ENCODE peak calls at places on chromosomes 7 and 10, in five cellular contexts. S, Y, N, D and O are unnamed samples.

GRCh38 chr10:132669208-132669861 is 116.6 kb downstream of the NKX6-2 start:
- DNase-seq in N (no peak), Y (no peak), S (no peak), D (peak; percentile 74), O (no peak)

GRCh38 chr10:122658356-122659049 is 41.1 kb downstream of the C10orf120 start:
- DNase-seq in Y (no peak), S (no peak), D (no peak), N (no peak), O (no peak)

GRCh38 chr10:132518572-132519381 is 18.8 kb upstream of the INPP5A start:
- DNase-seq in S (no peak), Y (no peak), N (peak; percentile 87), D (peak; percentile 87), O (no peak)

GRCh38 chr7:131015131-131015954 is 281.3 kb upstream of the KLF14 start:
- DNase-seq in D (no peak), N (no peak), Y (peak; percentile 72), S (no peak), O (no peak)

GRCh38 chr10:17340144-17340829 is 112.2 kb downstream of the VIM start:
- DNase-seq in Y (no peak), S (no peak), D (no peak), N (no peak), O (no peak)

GRCh38 chr7:90736968-90737939 is 141.1 kb downstream of the CDK14 start:
- DNase-seq in Y (no peak), D (no peak), N (peak; percentile 16), S (no peak), O (no peak)

GRCh38 chr10:71390435-71390820 is 6.3 kb upstream of the CDH23 start:
- DNase-seq in N (no peak), Y (no peak), S (no peak), D (no peak), O (no peak)

GRCh38 chr10:61866700-61867368 is 34.7 kb upstream of the ARID5B start:
- DNase-seq in S (no peak), Y (no peak), N (no peak), D (no peak), O (no peak)

GRCh38 chr10:81514811-81515210 is 360.2 kb upstream of the NRG3 start:
- DNase-seq in S (no peak), Y (no peak), D (no peak), N (no peak), O (no peak)

GRCh38 chr7:50769160-50769484 is 13.6 kb downstream of the GRB10 start:
- DNase-seq in Y (no peak), S (no peak), N (no peak), D (no peak), O (no peak)

GRCh38 chr10:54063514-54063913 is 737.5 kb downstream of the PCDH15 start:
- DNase-seq in N (no peak), S (no peak), Y (no peak), D (no peak), O (no peak)

GRCh38 chr10:30931094-30931493 is 100.6 kb downstream of the ZNF438 start:
- DNase-seq in D (no peak), Y (no peak), S (no peak), N (no peak), O (no peak)

GRCh38 chr10:65751218-65751617 is 1174.6 kb upstream of the LRRTM3 start:
- DNase-seq in D (no peak), Y (no peak), N (no peak), S (no peak), O (no peak)

GRCh38 chr7:150910996-150911422 is 58.7 kb downstream of the AOC1 start:
- DNase-seq in S (no peak), D (no peak), N (no peak), Y (no peak), O (peak; percentile 28)

GRCh38 chr7:159096736-159097581 is 47.7 kb downstream of the VIPR2 start:
- DNase-seq in N (peak; percentile 6), Y (no peak), S (no peak), D (peak; percentile 85), O (no peak)

GRCh38 chr10:10094700-10095099 is 923.0 kb upstream of the CELF2 start:
- DNase-seq in S (no peak), Y (no peak), N (no peak), D (no peak), O (no peak)

GRCh38 chr7:101814081-101814995 is 3.1 kb upstream of the CUX1 start:
- DNase-seq in D (peak; percentile 84), N (peak; percentile 72), S (peak; percentile 32), Y (peak; percentile 30), O (peak; percentile 42)

GRCh38 chr7:158957921-158958471 is 101.6 kb downstream of the DYNC2I1 start:
- DNase-seq in D (no peak), N (peak; percentile 95), S (peak; percentile 16), Y (no peak), O (no peak)

GRCh38 chr7:761101-761500 is 34.0 kb upstream of the PRKAR1B start:
- DNase-seq in S (no peak), Y (no peak), N (no peak), D (no peak), O (no peak)

GRCh38 chr7:44531421-44532380 is 9.4 kb downstream of the NPC1L1 start:
- DNase-seq in S (no peak), Y (no peak), D (no peak), N (no peak), O (no peak)

GRCh38 chr10:72389022-72389421 is 34.3 kb upstream of the DNAJB12 start:
- DNase-seq in Y (no peak), S (no peak), N (no peak), D (no peak), O (no peak)

GRCh38 chr10:102660891-102661613 is 16.8 kb downstream of the TRIM8 start:
- DNase-seq in D (no peak), S (peak; percentile 44), Y (no peak), N (peak; percentile 84), O (peak; percentile 88)

GRCh38 chr7:117231047-117231359 is 91.9 kb downstream of the WNT2 start:
- DNase-seq in S (no peak), N (no peak), Y (no peak), D (no peak), O (no peak)